ENCODE peak calls at places on chromosomes 2 and 18, in four cellular contexts. E is EL; N is activated CD4-positive, alpha-beta T cell treated with anti-CD3 and anti-CD28 coated beads, Interleukin-2, amount 50 U/mL, for 4 hours; I is activated T-cell treated with anti-CD3 and anti-CD28 coated beads, Interleukin-2, amount 50 U/mL, for 1 hour. O is an unnamed sample.

GRCh38 chr18:54802686-54803395 is 25.4 kb upstream of the RAB27B start:
- DNase-seq in E (no peak), N (no peak), I (no peak), O (no peak)

GRCh38 chr2:6826081-6826913 is 39.4 kb downstream of the CMPK2 start:
- DNase-seq in E (peak; percentile 83), N (peak; percentile 51), I (no peak), O (no peak)

GRCh38 chr2:221176666-221177065 is 395.4 kb downstream of the EPHA4 start:
- DNase-seq in E (no peak), N (no peak), I (no peak), O (no peak)

GRCh38 chr2:44836916-44837315 is 104.6 kb upstream of the SIX3 start:
- DNase-seq in E (no peak), N (no peak), I (no peak), O (no peak)

GRCh38 chr2:203018181-203018580 is 3.5 kb downstream of the NBEAL1 start:
- DNase-seq in E (no peak), N (no peak), I (no peak), O (no peak)

GRCh38 chr2:85539361-85540130 is 578 bp downstream of the MAT2A start:
- DNase-seq in E (peak; percentile 53), N (peak; percentile 73), I (peak; percentile 73), O (peak; percentile 71)

GRCh38 chr2:105934467-105934866 is 189.8 kb downstream of the NCK2 start:
- DNase-seq in E (no peak), N (peak; percentile 29), I (peak; percentile 48), O (no peak)

GRCh38 chr2:128727914-128728313 is 409.2 kb upstream of the HS6ST1 start:
- DNase-seq in E (peak; percentile 45), N (no peak), I (no peak), O (no peak)

GRCh38 chr2:143182649-143183048 is 53.4 kb downstream of the ARHGAP15 start:
- DNase-seq in E (no peak), N (no peak), I (no peak), O (no peak)

GRCh38 chr18:62426191-62426488 is 96.7 kb upstream of the ZCCHC2 start:
- DNase-seq in E (no peak), N (no peak), I (no peak), O (no peak)

GRCh38 chr2:126739093-126739492 is 83.1 kb downstream of the GYPC start:
- DNase-seq in E (no peak), N (no peak), I (no peak), O (no peak)

GRCh38 chr2:135600915-135601314 is 69.6 kb downstream of the R3HDM1 start:
- DNase-seq in E (peak; percentile 2), N (no peak), I (no peak), O (no peak)

GRCh38 chr2:104855174-104856085 is 1.5 kb downstream of the POU3F3 start:
- DNase-seq in E (no peak), N (no peak), I (no peak), O (no peak)

GRCh38 chr2:58291726-58292430 is 50.8 kb upstream of the FANCL start:
- DNase-seq in E (no peak), N (no peak), I (no peak), O (no peak)

GRCh38 chr18:68447286-68447685 is 267.6 kb downstream of the TMX3 start:
- DNase-seq in E (peak; percentile 62), N (no peak), I (no peak), O (no peak)

GRCh38 chr18:36593001-36593400 is 235.8 kb downstream of the TPGS2 start:
- DNase-seq in E (peak; percentile 31), N (no peak), I (no peak), O (no peak)

GRCh38 chr18:12046751-12047335 is 46.8 kb upstream of the ANKRD62 start:
- DNase-seq in E (no peak), N (no peak), I (no peak), O (no peak)

GRCh38 chr2:230097841-230098240 is 29.1 kb upstream of the SLC16A14 start:
- DNase-seq in E (peak; percentile 34), N (no peak), I (no peak), O (no peak)

GRCh38 chr2:226699321-226699720 is 100.3 kb downstream of the IRS1 start:
- DNase-seq in E (peak; percentile 51), N (no peak), I (no peak), O (no peak)

GRCh38 chr2:106534471-106534870 is 47.3 kb downstream of the CD8B2 start:
- DNase-seq in E (no peak), N (no peak), I (no peak), O (no peak)

O was measured in putamen.